ENCODE peak calls at places on chromosomes 2 and 18, in eight cellular contexts. E, V, T, L, J, F, S and X are unnamed samples.
A peak's percentile ranks its signal among the peaks of the same experiment; 100 is the strongest.

GRCh38 chr2:73910873-73911547 is 15.7 kb upstream of the DGUOK start:
- DNase-seq in E (no peak), V (no peak), T (no peak), L (no peak), J (no peak), F (no peak), S (no peak), X (no peak)

GRCh38 chr2:20178404-20179178 is 46.3 kb downstream of the SDC1 start:
- DNase-seq in E (no peak), V (no peak), T (no peak), L (no peak), J (no peak), F (no peak), S (no peak), X (peak; percentile 46)

GRCh38 chr18:76445741-76446232 is 49.3 kb downstream of the ZNF516 start:
- DNase-seq in E (no peak), V (no peak), T (no peak), L (no peak), J (no peak), F (no peak), S (no peak), X (no peak)

GRCh38 chr2:238101891-238102841 is 2.0 kb downstream of the ESPNL start:
- DNase-seq in E (no peak), V (no peak), T (peak; percentile 46), L (no peak), J (peak; percentile 78), F (no peak), S (no peak), X (peak; percentile 45)

GRCh38 chr2:13550832-13551231 is 834.1 kb downstream of the TRIB2 start:
- DNase-seq in E (no peak), V (no peak), T (no peak), L (no peak), J (no peak), F (no peak), S (no peak), X (no peak)

GRCh38 chr18:31049189-31049588 is 6.6 kb upstream of the DSC3 start:
- DNase-seq in E (no peak), V (no peak), T (no peak), L (no peak), J (no peak), F (no peak), S (no peak), X (no peak)

GRCh38 chr2:11680181-11680900 is 10.3 kb upstream of the NTSR2 start:
- DNase-seq in E (no peak), V (no peak), T (peak; percentile 78), L (peak; percentile 61), J (no peak), F (no peak), S (no peak), X (peak; percentile 46)

GRCh38 chr18:1104265-1104792 is 199.7 kb downstream of the ADCYAP1 start:
- DNase-seq in E (no peak), V (no peak), T (no peak), L (no peak), J (no peak), F (peak; percentile 29), S (no peak), X (no peak)

GRCh38 chr2:112020561-112020960 is 34.5 kb upstream of the TMEM87B start:
- DNase-seq in E (no peak), V (no peak), T (no peak), L (no peak), J (peak; percentile 77), F (no peak), S (peak; percentile 50), X (no peak)

GRCh38 chr2:164560181-164560792 is 61.0 kb downstream of the GRB14 start:
- DNase-seq in E (no peak), V (no peak), T (no peak), L (peak; percentile 16), J (no peak), F (peak; percentile 34), S (peak; percentile 26), X (no peak)

GRCh38 chr2:240452471-240453256 is 17.2 kb downstream of the GPC1 start:
- DNase-seq in E (no peak), V (no peak), T (peak; percentile 88), L (peak; percentile 35), J (peak; percentile 98), F (peak; percentile 36), S (peak; percentile 91), X (peak; percentile 62)

GRCh38 chr2:19474128-19474527 is 115.7 kb upstream of the OSR1 start:
- DNase-seq in E (peak; percentile 28), V (no peak), T (no peak), L (peak; percentile 0), J (no peak), F (peak; percentile 93), S (no peak), X (peak; percentile 35)

GRCh38 chr2:104734937-104735586 is 118.9 kb upstream of the POU3F3 start:
- DNase-seq in E (no peak), V (no peak), T (no peak), L (no peak), J (no peak), F (no peak), S (no peak), X (no peak)

GRCh38 chr2:33223851-33224250 is 252.6 kb upstream of the RASGRP3 start:
- DNase-seq in E (no peak), V (no peak), T (no peak), L (no peak), J (no peak), F (no peak), S (no peak), X (no peak)

GRCh38 chr2:76599732-76600368 is 889.1 kb upstream of the GCFC2 start:
- DNase-seq in E (no peak), V (no peak), T (peak; percentile 46), L (peak; percentile 67), J (peak; percentile 47), F (peak; percentile 49), S (peak; percentile 94), X (no peak)

GRCh38 chr2:25098558-25099486 is 56.9 kb downstream of the EFR3B start:
- DNase-seq in E (no peak), V (peak; percentile 76), T (no peak), L (peak; percentile 80), J (no peak), F (no peak), S (no peak), X (no peak)

GRCh38 chr18:42100917-42101316 is 145.9 kb downstream of the PIK3C3 start:
- DNase-seq in E (no peak), V (no peak), T (no peak), L (no peak), J (no peak), F (no peak), S (no peak), X (peak; percentile 54)

GRCh38 chr18:42107287-42108045 is 152.4 kb downstream of the PIK3C3 start:
- DNase-seq in E (no peak), V (no peak), T (no peak), L (no peak), J (no peak), F (no peak), S (peak; percentile 27), X (no peak)

GRCh38 chr18:42108071-42108470 is 153.0 kb downstream of the PIK3C3 start:
- DNase-seq in E (no peak), V (no peak), T (no peak), L (no peak), J (no peak), F (no peak), S (peak; percentile 19), X (no peak)

DNA sequence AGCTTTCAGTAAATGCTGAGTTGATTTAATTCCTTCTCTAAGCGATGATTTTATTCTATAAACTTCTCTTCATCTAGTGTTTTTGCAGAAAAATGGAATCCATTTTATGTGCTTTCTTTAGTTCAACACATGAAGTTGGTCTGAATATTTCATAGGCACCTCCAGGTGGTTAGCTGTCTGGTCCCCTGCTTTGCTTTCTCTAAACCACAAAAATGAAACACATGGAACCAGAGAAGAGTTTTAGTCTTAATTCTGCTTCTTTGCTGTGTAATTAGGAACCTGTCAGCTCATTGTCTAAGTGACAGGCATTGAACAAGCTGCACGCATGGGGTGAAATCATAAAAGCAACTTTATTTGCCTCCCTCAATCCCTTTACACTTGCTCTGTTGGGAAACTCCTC is 150.3 kb downstream of the PIK3C3 start:
- DNase-seq in E (no peak), V (no peak), T (no peak), L (no peak), J (no peak), F (no peak), S (peak; percentile 8), X (no peak)
- H3K4me3 ChIP-seq in E (no peak overlapping the region), V (no peak overlapping the region), T (no peak overlapping the region), L (no peak overlapping the region), J (no peak overlapping the region), F (no peak overlapping the region), S (no peak overlapping the region), X (no peak overlapping the region)

DNA sequence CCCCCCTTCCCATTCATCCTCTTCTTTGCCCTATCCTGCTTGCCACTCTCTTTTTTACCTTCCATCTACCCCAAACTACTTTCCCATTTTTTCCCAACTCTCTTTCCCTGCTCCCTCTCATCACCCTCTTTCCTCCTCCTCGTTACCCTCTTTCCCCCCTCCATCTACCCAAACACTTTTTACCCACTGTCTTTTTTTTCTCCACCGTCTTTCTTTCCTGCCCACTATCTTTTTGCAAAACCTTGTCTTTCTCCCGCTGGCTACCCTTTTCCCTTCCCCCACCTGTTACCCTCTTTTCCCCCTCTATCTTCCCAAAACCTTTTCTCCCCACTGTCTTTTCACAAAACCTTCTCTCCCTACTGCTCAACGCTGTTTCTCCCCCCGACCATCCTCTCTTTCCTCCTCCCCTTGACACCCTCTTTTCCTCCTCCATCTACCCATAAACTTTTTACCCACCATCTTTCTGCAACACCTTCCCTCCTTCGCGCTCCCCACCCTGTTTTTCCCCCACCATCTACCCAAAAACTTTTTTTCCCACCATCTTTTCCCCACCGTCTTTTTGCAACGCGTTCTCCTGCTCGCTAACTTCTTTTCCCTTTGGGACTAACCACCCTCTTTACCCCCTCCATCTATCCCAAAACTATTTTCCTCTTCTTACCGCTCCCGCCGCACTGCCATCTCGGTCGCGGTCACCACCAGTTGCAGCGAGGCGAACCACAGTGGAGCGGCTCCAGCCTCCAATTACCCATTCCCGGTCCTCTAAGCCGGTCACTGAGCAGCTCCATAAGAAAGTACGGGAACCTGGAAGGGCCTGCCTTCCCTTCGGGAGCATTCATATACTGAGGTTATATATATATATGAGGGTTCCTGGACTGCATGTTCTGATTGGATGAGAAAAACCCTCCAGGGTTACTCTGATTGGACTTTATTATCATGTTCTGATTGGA is 15.0 kb downstream of the CCDC74A start:
- DNase-seq in E (no peak), V (no peak), T (no peak), L (no peak), J (no peak), F (no peak), S (no peak), X (no peak)
- H3K4me3 ChIP-seq in E (no peak overlapping the region), V (no peak overlapping the region), T (no peak overlapping the region), L (no peak overlapping the region), J (no peak overlapping the region), F (no peak overlapping the region), S (no peak overlapping the region), X (no peak overlapping the region)

GRCh38 chr2:120434909-120435308 is 89.0 kb downstream of the INHBB start:
- DNase-seq in E (no peak), V (no peak), T (no peak), L (no peak), J (peak; percentile 83), F (no peak), S (no peak), X (peak; percentile 24)
- H3K4me3 ChIP-seq in E (no peak overlapping the region), V (no peak overlapping the region), T (no peak overlapping the region), L (no peak overlapping the region), J (no peak overlapping the region), F (no peak overlapping the region), S (no peak overlapping the region), X (no peak overlapping the region)

DNA sequence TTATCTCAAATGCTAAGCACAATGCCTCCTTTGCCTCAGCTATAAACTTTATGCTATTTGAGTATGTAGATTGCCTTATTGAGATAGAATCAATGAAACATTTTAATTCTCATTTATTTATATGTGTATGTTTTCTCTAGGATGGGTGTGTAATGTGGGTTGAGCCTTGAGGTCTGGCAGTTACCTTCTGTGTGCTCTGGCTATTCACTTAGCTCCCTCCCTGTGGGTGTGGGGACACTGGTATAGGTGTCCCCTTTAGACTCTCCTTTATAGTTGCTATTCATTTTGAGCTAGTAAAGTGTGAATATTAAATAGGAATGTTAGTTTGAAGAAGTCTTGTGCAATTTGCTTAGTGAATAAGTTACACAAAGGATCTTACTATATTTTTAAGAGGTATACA is 1.8 kb downstream of the SLC9A4 start:
- DNase-seq in E (no peak), V (no peak), T (no peak), L (no peak), J (no peak), F (no peak), S (no peak), X (no peak)
- H3K4me3 ChIP-seq in E (no peak overlapping the region), V (no peak overlapping the region), T (no peak overlapping the region), L (no peak overlapping the region), J (no peak overlapping the region), F (no peak overlapping the region), S (no peak overlapping the region), X (no peak overlapping the region)